ENCODE peak calls at places on chromosome 11, in seven cellular contexts. V is BE2C, O is uterus, W is HCT116, L is left ventricle myocardium inferior, Z is OCI-LY7, D is mammary epithelial cell. F is an unnamed sample. For H3K36me3, the result is how much of the 10 kb centered on the place peaks cover.

GRCh38 chr11:64218628-64219353 is 7.2 kb downstream of the TRPT1 start:
- DNase-seq in V (no peak), O (no peak), D (no peak), L (no peak), Z (no peak), W (no peak), F (no peak)

GRCh38 chr11:115170133-115170815 is 333.9 kb downstream of the CADM1 start:
- DNase-seq in L (no peak), W (no peak), D (no peak), V (peak), Z (peak), O (no peak), F (no peak)

GRCh38 chr11:12390687-12391110 is 13.3 kb downstream of the PARVA start:
- DNase-seq in O (no peak), Z (no peak), L (no peak), W (no peak), V (no peak), D (no peak), F (no peak)

GRCh38 chr11:61675826-61676225 is 4.4 kb upstream of the DAGLA start:
- DNase-seq in V (no peak), O (no peak), Z (no peak), D (no peak), L (no peak), W (no peak), F (no peak)

GRCh38 chr11:67504950-67505561 is at the start of gene PITPNM1:
- DNase-seq in Z (peak), W (no peak), L (peak), O (peak), V (peak), D (peak), F (peak)

GRCh38 chr11:71454470-71455113 is 1.6 kb downstream of the NADSYN1 start:
- DNase-seq in D (no peak), L (no peak), V (no peak), O (no peak), W (no peak), Z (peak), F (no peak)

GRCh38 chr11:116695657-116696254 is 77.0 kb downstream of the BUD13 start:
- DNase-seq in O (no peak), V (no peak), Z (no peak), L (no peak), D (no peak), W (no peak), F (no peak)

GRCh38 chr11:29627541-29627940 is 389.3 kb downstream of the KCNA4 start:
- DNase-seq in D (no peak), Z (no peak), O (no peak), L (no peak), W (no peak), V (no peak), F (no peak)

GRCh38 chr11:34595391-34595790 is 25.5 kb upstream of the EHF start:
- DNase-seq in O (no peak), V (no peak), W (no peak), L (no peak), Z (no peak), D (no peak), F (no peak)

GRCh38 chr11:40432358-40432757 is 1027.1 kb downstream of the LRRC4C start:
- DNase-seq in V (no peak), O (no peak), W (no peak), Z (no peak), L (no peak), D (no peak), F (no peak)

GRCh38 chr11:119496997-119497396 is 74.0 kb upstream of the THY1 start:
- DNase-seq in O (no peak), D (no peak), L (no peak), W (no peak), V (no peak), Z (no peak), F (no peak)

GRCh38 chr11:119602745-119603373 is 126.1 kb downstream of the NECTIN1 start:
- DNase-seq in D (no peak), W (no peak), Z (no peak), V (no peak), L (no peak), O (no peak), F (no peak)

GRCh38 chr11:112525270-112525669 is 264.6 kb upstream of the PLET1 start:
- DNase-seq in W (no peak), O (no peak), L (no peak), V (peak), D (peak), Z (no peak), F (no peak)

GRCh38 chr11:62398011-62398994 is 20.5 kb upstream of the SCGB1A1 start:
- DNase-seq in L (peak), D (no peak), O (peak), W (no peak), Z (no peak), V (peak), F (no peak)

DNA sequence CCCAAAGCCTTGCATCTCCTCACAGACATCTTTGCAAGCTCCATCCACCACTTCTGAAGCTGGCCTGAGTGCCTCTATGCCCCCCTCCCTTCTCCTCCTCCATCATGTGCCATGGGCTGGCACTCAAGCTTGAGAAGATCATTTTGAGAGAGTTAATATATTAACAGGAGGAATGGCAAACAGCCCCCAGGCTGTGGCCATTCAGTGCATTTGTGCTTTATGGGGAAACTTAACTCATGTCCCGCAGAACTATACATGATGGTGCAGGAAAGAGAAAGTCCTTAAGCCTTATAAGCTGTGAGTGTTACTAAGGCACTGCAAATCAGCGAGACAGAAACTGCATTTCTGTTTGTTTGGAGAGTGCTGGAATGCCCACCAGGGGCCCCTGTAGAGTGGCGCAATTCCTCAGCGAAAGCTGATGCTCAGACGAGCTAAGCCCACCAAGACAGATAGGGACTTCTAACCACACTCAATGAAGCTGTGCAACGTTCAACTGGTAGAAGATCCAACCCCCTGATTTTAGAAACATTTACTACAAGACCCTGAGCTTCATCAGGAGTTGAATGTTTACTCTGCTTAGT is 26.8 kb upstream of the PHLDA2 start:
- DNase-seq in L (no peak), W (no peak), O (no peak), V (no peak), Z (no peak), D (no peak), F (no peak)
- TF ChIP-seq CTCF in L (no peak), W (no peak), O (no peak), V (peak), Z (no peak), D (no peak), F (no peak)

GRCh38 chr11:1572200-1573076 is at the start of gene DUSP8:
- DNase-seq in D (peak), Z (peak), L (peak), W (peak), O (peak), V (peak), F (peak)

GRCh38 chr11:1573847-1574255 is 1.8 kb upstream of the DUSP8 start:
- DNase-seq in D (peak), Z (no peak), V (no peak), O (peak), L (no peak), W (peak), F (no peak)

GRCh38 chr11:1574256-1575242 is 2.5 kb upstream of the DUSP8 start:
- DNase-seq in O (peak), D (peak), W (no peak), L (peak), Z (peak), V (peak), F (peak)

GRCh38 chr11:1573077-1573846 is 1.2 kb upstream of the DUSP8 start:
- DNase-seq in L (no peak), V (no peak), D (no peak), W (no peak), O (peak), Z (no peak), F (no peak)

GRCh38 chr11:1576825-1577224 is 4.8 kb upstream of the DUSP8 start:
- DNase-seq in W (no peak), L (no peak), O (no peak), Z (no peak), D (peak), V (no peak), F (no peak)
- H3K4me3 ChIP-seq in W (no peak), L (no peak), O (no peak), Z (no peak), D (no peak), V (no peak), F (no peak)

GRCh38 chr11:77677138-77677537 is 39.5 kb upstream of the CLNS1A start:
- DNase-seq in V (no peak), L (no peak), O (no peak), D (no peak), W (no peak), Z (no peak), F (no peak)
- H3K36me3 ChIP-seq in V (under half), L (half or more), O (under half), D (under half), W (under half), Z (half or more), F (under half)

DNA sequence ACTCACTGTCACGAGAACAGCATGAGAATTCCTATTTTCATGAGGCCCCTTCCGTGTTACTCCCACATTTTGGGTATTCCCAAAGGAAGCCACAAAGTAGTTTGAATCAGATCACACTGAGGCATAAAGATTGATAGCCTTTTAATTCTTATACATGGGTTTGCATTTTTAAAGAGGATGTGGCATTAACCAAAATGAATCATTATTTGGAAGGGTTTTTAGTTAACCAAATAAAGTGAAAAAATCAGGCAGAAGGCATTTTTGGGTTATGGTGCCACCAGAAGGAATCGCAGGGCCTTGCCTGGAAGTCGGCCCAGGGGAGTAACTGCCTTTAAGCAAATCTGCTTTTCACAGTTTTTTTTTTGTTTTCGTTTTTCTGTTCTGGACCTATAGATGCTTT is 55.4 kb downstream of the HSD17B12 start:
- DNase-seq in D (peak), L (no peak), Z (no peak), V (no peak), O (no peak), W (no peak), F (no peak)
- TF ChIP-seq CTCF in D (peak), L (no peak), Z (no peak), V (no peak), O (no peak), W (no peak), F (no peak)

DNA sequence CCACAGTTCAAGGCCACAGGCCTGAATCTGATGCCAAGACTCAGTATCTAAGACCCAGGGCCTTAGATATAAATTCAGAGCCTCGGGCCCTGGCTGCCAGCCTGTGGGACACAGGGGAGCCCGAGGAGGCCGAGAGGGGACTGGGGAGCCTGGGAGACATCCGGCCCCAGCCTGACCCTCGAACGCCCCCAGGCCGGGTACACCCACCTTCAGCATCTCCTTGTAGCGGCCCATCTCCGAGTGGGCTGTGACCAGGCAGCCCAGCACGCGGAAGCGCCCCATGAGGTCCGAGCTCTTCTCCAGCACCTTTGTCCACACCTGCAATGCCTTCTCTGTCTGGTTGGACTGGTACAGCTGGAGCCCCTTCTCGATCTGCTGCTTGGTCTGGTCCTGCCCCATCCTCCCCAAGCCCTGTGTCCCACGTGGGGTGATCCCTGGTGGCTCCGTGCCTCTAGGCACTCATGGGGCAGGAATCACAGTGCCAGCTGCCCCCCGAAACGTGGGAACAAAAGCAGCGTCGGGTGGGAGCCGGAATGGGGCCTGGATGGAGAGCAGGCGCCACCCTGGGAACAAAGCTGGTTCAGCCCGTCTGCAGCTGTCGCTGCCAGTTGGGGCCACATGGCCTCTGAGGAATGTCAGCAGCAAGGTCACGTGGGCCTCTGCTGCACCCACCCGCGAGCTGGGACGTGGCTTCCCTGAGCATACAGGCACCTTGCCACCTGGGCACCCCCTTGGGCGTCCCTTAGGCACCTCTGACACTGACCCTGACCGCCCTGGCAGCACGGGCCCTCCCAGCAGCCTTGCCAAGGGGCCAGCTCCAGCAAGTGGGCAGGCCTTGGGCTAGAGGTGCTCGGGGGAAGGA is at the start of gene RAPSN:
- DNase-seq in Z (no peak), D (no peak), V (no peak), W (no peak), O (no peak), L (peak), F (no peak)
- H3K4me3 ChIP-seq in Z (no peak), D (no peak), V (no peak), W (no peak), O (no peak), L (no peak), F (no peak)

DNA sequence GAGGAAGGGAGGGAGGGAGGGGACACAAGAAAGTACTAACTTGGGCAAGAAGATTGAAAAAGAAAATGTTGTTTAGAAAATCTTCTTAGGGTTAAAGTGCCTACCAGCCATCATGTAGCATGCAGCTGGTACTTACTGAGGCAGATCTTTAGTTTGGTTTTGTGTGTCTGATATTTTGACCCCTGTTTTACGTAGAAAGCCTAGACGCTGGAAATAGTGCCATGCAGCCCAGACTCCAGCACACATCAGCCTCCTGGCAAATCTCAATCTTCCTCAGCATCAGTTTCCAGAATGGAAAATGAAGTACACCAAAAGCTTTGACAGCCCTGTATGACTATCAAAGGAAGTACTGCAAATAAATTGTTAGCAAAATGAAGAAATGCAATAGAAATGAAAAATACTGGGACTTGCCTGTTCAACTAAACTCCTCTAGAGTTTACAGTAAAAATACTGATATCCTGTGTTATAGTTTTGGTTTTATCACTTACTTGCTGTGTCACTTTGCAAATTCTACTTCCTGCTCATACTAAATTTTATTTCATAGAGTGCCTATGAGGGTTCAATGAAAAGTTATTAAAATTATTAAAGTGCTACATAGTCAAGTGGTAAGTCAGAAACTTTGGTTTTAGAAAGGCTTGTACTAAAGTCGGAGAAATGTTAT is 7.4 kb downstream of the USP28 start:
- DNase-seq in D (no peak), W (no peak), Z (no peak), L (no peak), V (no peak), O (no peak), F (no peak)
- H3K36me3 ChIP-seq in D (under half), W (under half), Z (under half), L (under half), V (under half), O (under half), F (under half)

GRCh38 chr11:85663781-85664560 is 958 bp downstream of the CREBZF start:
- DNase-seq in Z (peak), O (peak), V (peak), W (peak), L (peak), D (peak), F (peak)
- TF ChIP-seq CTCF in Z (peak), O (peak), V (peak), W (peak), L (peak), D (peak), F (peak)

GRCh38 chr11:96241351-96241841 is 101.6 kb downstream of the MAML2 start:
- DNase-seq in V (no peak), D (no peak), L (no peak), W (no peak), O (no peak), Z (peak), F (no peak)

GRCh38 chr11:96237759-96238158 is 105.2 kb downstream of the MAML2 start:
- DNase-seq in Z (no peak), L (no peak), D (no peak), W (no peak), O (no peak), V (no peak), F (no peak)

GRCh38 chr11:96238563-96239166 is 104.3 kb downstream of the MAML2 start:
- DNase-seq in V (no peak), W (no peak), D (no peak), Z (no peak), O (no peak), L (no peak), F (no peak)

GRCh38 chr11:96242971-96243647 is 99.9 kb downstream of the MAML2 start:
- DNase-seq in L (peak), O (peak), Z (no peak), V (peak), D (peak), W (peak), F (peak)

DNA sequence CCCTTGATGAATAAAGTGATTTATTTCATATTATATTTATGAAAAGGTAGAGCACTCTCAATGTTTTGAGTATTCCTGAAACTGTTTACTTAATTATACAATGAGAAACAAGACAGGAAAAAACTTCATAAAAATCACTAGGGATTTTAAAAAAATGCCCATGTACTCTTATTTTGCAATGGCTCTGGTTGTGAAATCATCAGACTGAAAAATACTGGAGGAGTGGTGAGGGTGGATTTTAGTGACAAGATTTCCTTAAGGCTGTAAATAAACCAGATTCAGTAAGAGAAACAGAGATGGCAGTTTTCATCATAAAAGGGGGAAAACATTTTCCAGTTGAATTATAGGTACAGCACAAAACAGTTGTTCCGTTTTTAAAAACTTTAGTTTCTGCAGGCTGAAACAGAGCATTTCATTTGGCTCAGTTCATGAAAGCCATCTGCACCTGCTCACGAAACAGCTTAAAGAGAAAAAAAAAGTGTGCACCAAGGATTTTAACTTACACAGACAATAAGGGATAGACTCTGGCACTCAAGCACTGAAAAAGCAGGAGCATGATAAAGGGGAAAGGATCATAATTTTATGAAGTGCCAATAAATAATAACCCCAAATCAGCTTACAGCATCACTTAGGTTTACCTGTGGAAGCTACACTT is 100.7 kb downstream of the MAML2 start:
- DNase-seq in V (no peak), W (no peak), L (no peak), Z (peak), D (no peak), O (no peak), F (no peak)
- H3K4me3 ChIP-seq in V (peak), W (peak), L (peak), Z (no peak), D (no peak), O (no peak), F (peak)

GRCh38 chr11:85961130-85961529 is 105.9 kb downstream of the CCDC83 start:
- DNase-seq in Z (no peak), D (no peak), W (no peak), O (no peak), V (no peak), L (no peak), F (no peak)

GRCh38 chr11:85960678-85961077 is 105.5 kb downstream of the CCDC83 start:
- DNase-seq in O (no peak), W (no peak), L (no peak), Z (no peak), D (no peak), V (no peak), F (no peak)

GRCh38 chr11:85967457-85967856 is 101.4 kb downstream of the PICALM start:
- DNase-seq in W (no peak), V (no peak), Z (no peak), L (no peak), O (no peak), D (no peak), F (no peak)

GRCh38 chr11:85961930-85962363 is 106.8 kb downstream of the CCDC83 start:
- DNase-seq in L (no peak), W (no peak), D (peak), Z (no peak), V (no peak), O (no peak), F (no peak)

GRCh38 chr11:85965202-85965601 is 103.7 kb downstream of the PICALM start:
- DNase-seq in V (no peak), D (no peak), Z (no peak), W (no peak), L (no peak), O (no peak), F (no peak)
- H3K36me3 ChIP-seq in V (under half), D (under half), Z (half or more), W (under half), L (half or more), O (under half), F (under half)

DNA sequence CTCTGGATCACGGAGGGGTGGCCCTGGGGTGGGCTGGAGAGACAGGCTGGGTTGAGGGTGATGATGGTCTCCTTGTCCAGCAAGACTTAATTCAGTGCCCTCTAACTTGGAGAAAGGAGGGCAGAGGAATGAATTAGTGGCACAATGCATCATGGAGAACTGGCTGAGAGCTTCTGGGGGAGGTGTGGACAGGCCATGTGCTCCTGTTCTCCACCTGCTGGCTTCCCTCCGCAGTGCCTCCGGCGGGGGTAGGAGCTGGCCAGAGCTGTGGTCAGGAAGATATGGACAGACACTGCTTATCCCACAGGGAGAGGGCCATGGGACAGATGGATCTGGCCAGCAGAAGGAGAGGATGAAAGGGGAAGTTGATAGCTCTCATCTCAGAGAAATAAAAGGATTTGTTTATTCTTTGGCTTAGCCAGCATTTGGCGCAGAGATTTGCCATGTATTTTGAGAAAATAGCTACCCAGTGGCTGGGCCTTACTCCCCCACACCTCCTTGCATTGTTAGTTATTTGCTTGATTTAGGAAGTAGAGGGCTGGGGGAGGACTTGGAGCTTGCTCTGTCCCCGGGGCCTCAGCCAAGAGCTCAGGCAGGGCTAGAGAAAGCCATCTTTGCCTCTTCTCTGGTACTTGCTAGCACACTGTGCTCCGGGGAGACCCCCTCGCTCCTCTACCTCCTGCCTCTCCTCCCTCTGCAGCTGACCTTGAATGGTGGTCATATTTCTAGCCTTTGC is 93.2 kb downstream of the SCN3B start:
- DNase-seq in V (peak), L (peak), Z (no peak), D (no peak), O (peak), W (no peak), F (no peak)
- TF ChIP-seq CTCF in V (peak), L (peak), Z (no peak), D (peak), O (no peak), W (no peak), F (no peak)

F was measured in GM06990.